ENCODE peak calls at places on chromosomes 7 and 10, in seven cellular contexts. X, D, U, K, V, J and I are unnamed samples.

GRCh38 chr7:5677538-5678294 is 103.7 kb downstream of the RNF216 start:
- DNase-seq in X (peak; percentile 73), D (peak; percentile 67), U (peak; percentile 49), K (peak; percentile 84), V (peak; percentile 92), J (no peak), I (peak; percentile 75)

GRCh38 chr10:124830445-124830844 is 28.8 kb downstream of the ABRAXAS2 start:
- DNase-seq in X (no peak), D (no peak), U (no peak), K (no peak), V (no peak), J (no peak), I (no peak)

GRCh38 chr10:102300289-102300843 is 55.0 kb downstream of the GBF1 start:
- DNase-seq in X (no peak), D (peak; percentile 83), U (no peak), K (peak; percentile 88), V (peak; percentile 80), J (no peak), I (no peak)

GRCh38 chr10:58851606-58852005 is 324.8 kb upstream of the PHYHIPL start:
- DNase-seq in X (no peak), D (no peak), U (no peak), K (peak; percentile 66), V (no peak), J (no peak), I (no peak)

GRCh38 chr10:133009218-133009954 is 67.0 kb upstream of the CFAP46 start:
- DNase-seq in X (no peak), D (no peak), U (no peak), K (peak; percentile 5), V (no peak), J (no peak), I (no peak)

GRCh38 chr10:86506499-86506898 is 15.1 kb downstream of the WAPL start:
- DNase-seq in X (no peak), D (peak; percentile 16), U (no peak), K (peak; percentile 24), V (peak; percentile 33), J (no peak), I (no peak)

GRCh38 chr10:73889014-73889413 is 14.7 kb upstream of the CAMK2G start:
- DNase-seq in X (no peak), D (no peak), U (no peak), K (peak; percentile 84), V (peak; percentile 76), J (no peak), I (no peak)

GRCh38 chr7:112104153-112104552 is 102.0 kb downstream of the DOCK4 start:
- DNase-seq in X (no peak), D (no peak), U (no peak), K (peak; percentile 30), V (no peak), J (no peak), I (no peak)

GRCh38 chr7:70134029-70134445 is 535.8 kb downstream of the AUTS2 start:
- DNase-seq in X (no peak), D (no peak), U (no peak), K (no peak), V (no peak), J (no peak), I (peak; percentile 22)

GRCh38 chr7:41573881-41574280 is 129.0 kb downstream of the INHBA start:
- DNase-seq in X (no peak), D (no peak), U (no peak), K (peak; percentile 65), V (peak; percentile 62), J (no peak), I (no peak)

GRCh38 chr10:95277201-95277570 is 13.6 kb downstream of the PDLIM1 start:
- DNase-seq in X (no peak), D (no peak), U (no peak), K (no peak), V (no peak), J (no peak), I (no peak)

GRCh38 chr10:62380002-62380401 is 5.8 kb downstream of the ZNF365 start:
- DNase-seq in X (no peak), D (peak; percentile 92), U (no peak), K (peak; percentile 99), V (peak; percentile 70), J (no peak), I (no peak)

GRCh38 chr7:81268551-81268950 is 349.7 kb upstream of the SEMA3C start:
- DNase-seq in X (no peak), D (no peak), U (no peak), K (no peak), V (no peak), J (no peak), I (no peak)

GRCh38 chr10:92407305-92408016 is 116.5 kb downstream of the MARCHF5 start:
- DNase-seq in X (no peak), D (peak; percentile 14), U (no peak), K (peak; percentile 77), V (no peak), J (no peak), I (no peak)

GRCh38 chr7:25726180-25726579 is 425.8 kb upstream of the NFE2L3 start:
- DNase-seq in X (peak; percentile 38), D (no peak), U (peak; percentile 66), K (no peak), V (no peak), J (no peak), I (peak; percentile 72)

GRCh38 chr10:88583584-88583957 is 453 bp upstream of the RNLS start:
- DNase-seq in X (no peak), D (no peak), U (no peak), K (no peak), V (no peak), J (no peak), I (no peak)

GRCh38 chr10:63430091-63430998 is 35.4 kb downstream of the JMJD1C start:
- DNase-seq in X (no peak), D (peak; percentile 88), U (no peak), K (peak; percentile 76), V (peak; percentile 85), J (no peak), I (no peak)

GRCh38 chr10:133107442-133107841 is 19.7 kb downstream of the ADGRA1 start:
- DNase-seq in X (no peak), D (no peak), U (no peak), K (no peak), V (no peak), J (no peak), I (no peak)